ENCODE peak calls at places on chromosome X, in six cellular contexts. One of them, this sample, is unnamed.

GRCh38 chrX:31543565-31544125 is 471.8 kb upstream of the FTHL17 start:
- DNase-seq in osteocyte: no peak
- DNase-seq in lower lobe of right lung: no peak
- DNase-seq in NCI-H1092 treated with DMSO at 0.1 percent for 48 hours: no peak
- DNase-seq in NCI-H1105 treated with DMSO at 0.1 percent for 48 hours: no peak
- DNase-seq in stimulated activated effector memory CD8-positive, alpha-beta T cell treated with anti-CD3 and anti-CD28 coated beads, Interleukin-12 subunit alpha, Interleukin-12 subunit beta, amount 100 ng/mL, for 72 hours: no peak
- DNase-seq in this sample: no peak

GRCh38 chrX:144219035-144219434 is 335.2 kb downstream of the UBE2NL start:
- DNase-seq in osteocyte: no peak
- DNase-seq in lower lobe of right lung: peak
- DNase-seq in NCI-H1092 treated with DMSO at 0.1 percent for 48 hours: no peak
- DNase-seq in NCI-H1105 treated with DMSO at 0.1 percent for 48 hours: no peak
- DNase-seq in stimulated activated effector memory CD8-positive, alpha-beta T cell treated with anti-CD3 and anti-CD28 coated beads, Interleukin-12 subunit alpha, Interleukin-12 subunit beta, amount 100 ng/mL, for 72 hours: no peak
- DNase-seq in this sample: no peak

GRCh38 chrX:35122756-35123155 is 180.2 kb downstream of the FAM47B start:
- DNase-seq in osteocyte: no peak
- DNase-seq in lower lobe of right lung: no peak
- DNase-seq in NCI-H1092 treated with DMSO at 0.1 percent for 48 hours: no peak
- DNase-seq in NCI-H1105 treated with DMSO at 0.1 percent for 48 hours: no peak
- DNase-seq in stimulated activated effector memory CD8-positive, alpha-beta T cell treated with anti-CD3 and anti-CD28 coated beads, Interleukin-12 subunit alpha, Interleukin-12 subunit beta, amount 100 ng/mL, for 72 hours: no peak
- DNase-seq in this sample: no peak

GRCh38 chrX:110056419-110056818 is 53.5 kb downstream of the TMEM164 start:
- DNase-seq in osteocyte: no peak
- DNase-seq in lower lobe of right lung: no peak
- DNase-seq in NCI-H1092 treated with DMSO at 0.1 percent for 48 hours: no peak
- DNase-seq in NCI-H1105 treated with DMSO at 0.1 percent for 48 hours: no peak
- DNase-seq in stimulated activated effector memory CD8-positive, alpha-beta T cell treated with anti-CD3 and anti-CD28 coated beads, Interleukin-12 subunit alpha, Interleukin-12 subunit beta, amount 100 ng/mL, for 72 hours: no peak
- DNase-seq in this sample: no peak

GRCh38 chrX:119238557-119238956 is 2.5 kb downstream of the PGRMC1 start:
- DNase-seq in osteocyte: no peak
- DNase-seq in lower lobe of right lung: no peak
- DNase-seq in NCI-H1092 treated with DMSO at 0.1 percent for 48 hours: no peak
- DNase-seq in NCI-H1105 treated with DMSO at 0.1 percent for 48 hours: no peak
- DNase-seq in stimulated activated effector memory CD8-positive, alpha-beta T cell treated with anti-CD3 and anti-CD28 coated beads, Interleukin-12 subunit alpha, Interleukin-12 subunit beta, amount 100 ng/mL, for 72 hours: no peak
- DNase-seq in this sample: no peak

GRCh38 chrX:114584434-114584943 is 603 bp downstream of the HTR2C start:
- DNase-seq in osteocyte: no peak
- DNase-seq in lower lobe of right lung: no peak
- DNase-seq in NCI-H1092 treated with DMSO at 0.1 percent for 48 hours: no peak
- DNase-seq in NCI-H1105 treated with DMSO at 0.1 percent for 48 hours: no peak
- DNase-seq in stimulated activated effector memory CD8-positive, alpha-beta T cell treated with anti-CD3 and anti-CD28 coated beads, Interleukin-12 subunit alpha, Interleukin-12 subunit beta, amount 100 ng/mL, for 72 hours: no peak
- DNase-seq in this sample: no peak

GRCh38 chrX:19886888-19887531 is 390 bp downstream of the SH3KBP1 start:
- DNase-seq in osteocyte: peak
- DNase-seq in lower lobe of right lung: peak
- DNase-seq in NCI-H1092 treated with DMSO at 0.1 percent for 48 hours: no peak
- DNase-seq in NCI-H1105 treated with DMSO at 0.1 percent for 48 hours: no peak
- DNase-seq in stimulated activated effector memory CD8-positive, alpha-beta T cell treated with anti-CD3 and anti-CD28 coated beads, Interleukin-12 subunit alpha, Interleukin-12 subunit beta, amount 100 ng/mL, for 72 hours: peak
- DNase-seq in this sample: no peak

GRCh38 chrX:23503835-23504539 is 163.3 kb upstream of the PRDX4 start:
- DNase-seq in osteocyte: no peak
- DNase-seq in lower lobe of right lung: peak
- DNase-seq in NCI-H1092 treated with DMSO at 0.1 percent for 48 hours: peak
- DNase-seq in NCI-H1105 treated with DMSO at 0.1 percent for 48 hours: peak
- DNase-seq in stimulated activated effector memory CD8-positive, alpha-beta T cell treated with anti-CD3 and anti-CD28 coated beads, Interleukin-12 subunit alpha, Interleukin-12 subunit beta, amount 100 ng/mL, for 72 hours: no peak
- DNase-seq in this sample: peak

GRCh38 chrX:107029752-107030151 is 29.7 kb upstream of the MORC4 start:
- DNase-seq in osteocyte: no peak
- DNase-seq in lower lobe of right lung: no peak
- DNase-seq in NCI-H1092 treated with DMSO at 0.1 percent for 48 hours: no peak
- DNase-seq in NCI-H1105 treated with DMSO at 0.1 percent for 48 hours: no peak
- DNase-seq in stimulated activated effector memory CD8-positive, alpha-beta T cell treated with anti-CD3 and anti-CD28 coated beads, Interleukin-12 subunit alpha, Interleukin-12 subunit beta, amount 100 ng/mL, for 72 hours: no peak
- DNase-seq in this sample: no peak

GRCh38 chrX:153395613-153396319 is 5.4 kb downstream of the PNMA6E start:
- DNase-seq in osteocyte: no peak
- DNase-seq in lower lobe of right lung: no peak
- DNase-seq in NCI-H1092 treated with DMSO at 0.1 percent for 48 hours: no peak
- DNase-seq in NCI-H1105 treated with DMSO at 0.1 percent for 48 hours: no peak
- DNase-seq in stimulated activated effector memory CD8-positive, alpha-beta T cell treated with anti-CD3 and anti-CD28 coated beads, Interleukin-12 subunit alpha, Interleukin-12 subunit beta, amount 100 ng/mL, for 72 hours: no peak
- DNase-seq in this sample: no peak

GRCh38 chrX:74023203-74023602 is 280.8 kb upstream of the ZCCHC13 start:
- DNase-seq in osteocyte: no peak
- DNase-seq in lower lobe of right lung: no peak
- DNase-seq in NCI-H1092 treated with DMSO at 0.1 percent for 48 hours: no peak
- DNase-seq in NCI-H1105 treated with DMSO at 0.1 percent for 48 hours: no peak
- DNase-seq in stimulated activated effector memory CD8-positive, alpha-beta T cell treated with anti-CD3 and anti-CD28 coated beads, Interleukin-12 subunit alpha, Interleukin-12 subunit beta, amount 100 ng/mL, for 72 hours: no peak
- DNase-seq in this sample: no peak

GRCh38 chrX:125203379-125203736 is 116.3 kb upstream of the TEX13C start:
- DNase-seq in osteocyte: no peak
- DNase-seq in lower lobe of right lung: no peak
- DNase-seq in NCI-H1092 treated with DMSO at 0.1 percent for 48 hours: no peak
- DNase-seq in NCI-H1105 treated with DMSO at 0.1 percent for 48 hours: peak
- DNase-seq in stimulated activated effector memory CD8-positive, alpha-beta T cell treated with anti-CD3 and anti-CD28 coated beads, Interleukin-12 subunit alpha, Interleukin-12 subunit beta, amount 100 ng/mL, for 72 hours: no peak
- DNase-seq in this sample: no peak

GRCh38 chrX:30875957-30876356 is 13.1 kb downstream of the TAB3 start:
- DNase-seq in osteocyte: no peak
- DNase-seq in lower lobe of right lung: no peak
- DNase-seq in NCI-H1092 treated with DMSO at 0.1 percent for 48 hours: no peak
- DNase-seq in NCI-H1105 treated with DMSO at 0.1 percent for 48 hours: no peak
- DNase-seq in stimulated activated effector memory CD8-positive, alpha-beta T cell treated with anti-CD3 and anti-CD28 coated beads, Interleukin-12 subunit alpha, Interleukin-12 subunit beta, amount 100 ng/mL, for 72 hours: no peak
- DNase-seq in this sample: no peak

GRCh38 chrX:154349359-154349935 is 25.0 kb downstream of the FLNA start:
- DNase-seq in osteocyte: no peak
- DNase-seq in lower lobe of right lung: peak
- DNase-seq in NCI-H1092 treated with DMSO at 0.1 percent for 48 hours: no peak
- DNase-seq in NCI-H1105 treated with DMSO at 0.1 percent for 48 hours: no peak
- DNase-seq in stimulated activated effector memory CD8-positive, alpha-beta T cell treated with anti-CD3 and anti-CD28 coated beads, Interleukin-12 subunit alpha, Interleukin-12 subunit beta, amount 100 ng/mL, for 72 hours: no peak
- DNase-seq in this sample: no peak

GRCh38 chrX:144717682-144718081 is 529.6 kb upstream of the SPANXN1 start:
- DNase-seq in osteocyte: no peak
- DNase-seq in lower lobe of right lung: no peak
- DNase-seq in NCI-H1092 treated with DMSO at 0.1 percent for 48 hours: no peak
- DNase-seq in NCI-H1105 treated with DMSO at 0.1 percent for 48 hours: no peak
- DNase-seq in stimulated activated effector memory CD8-positive, alpha-beta T cell treated with anti-CD3 and anti-CD28 coated beads, Interleukin-12 subunit alpha, Interleukin-12 subunit beta, amount 100 ng/mL, for 72 hours: no peak
- DNase-seq in this sample: no peak

GRCh38 chrX:24979081-24979480 is 36.7 kb downstream of the ARX start:
- DNase-seq in osteocyte: no peak
- DNase-seq in lower lobe of right lung: no peak
- DNase-seq in NCI-H1092 treated with DMSO at 0.1 percent for 48 hours: no peak
- DNase-seq in NCI-H1105 treated with DMSO at 0.1 percent for 48 hours: no peak
- DNase-seq in stimulated activated effector memory CD8-positive, alpha-beta T cell treated with anti-CD3 and anti-CD28 coated beads, Interleukin-12 subunit alpha, Interleukin-12 subunit beta, amount 100 ng/mL, for 72 hours: no peak
- DNase-seq in this sample: no peak

GRCh38 chrX:154750301-154751120 is at the start of gene GAB3:
- DNase-seq in osteocyte: no peak
- DNase-seq in lower lobe of right lung: peak
- DNase-seq in NCI-H1092 treated with DMSO at 0.1 percent for 48 hours: peak
- DNase-seq in NCI-H1105 treated with DMSO at 0.1 percent for 48 hours: peak
- DNase-seq in stimulated activated effector memory CD8-positive, alpha-beta T cell treated with anti-CD3 and anti-CD28 coated beads, Interleukin-12 subunit alpha, Interleukin-12 subunit beta, amount 100 ng/mL, for 72 hours: no peak
- DNase-seq in this sample: peak

GRCh38 chrX:15602761-15603160 is 2.0 kb upstream of the ACE2 start:
- DNase-seq in osteocyte: no peak
- DNase-seq in lower lobe of right lung: no peak
- DNase-seq in NCI-H1092 treated with DMSO at 0.1 percent for 48 hours: no peak
- DNase-seq in NCI-H1105 treated with DMSO at 0.1 percent for 48 hours: no peak
- DNase-seq in stimulated activated effector memory CD8-positive, alpha-beta T cell treated with anti-CD3 and anti-CD28 coated beads, Interleukin-12 subunit alpha, Interleukin-12 subunit beta, amount 100 ng/mL, for 72 hours: no peak
- DNase-seq in this sample: no peak

GRCh38 chrX:150324035-150324728 is 38.9 kb upstream of the MAMLD1 start:
- DNase-seq in osteocyte: no peak
- DNase-seq in lower lobe of right lung: no peak
- DNase-seq in NCI-H1092 treated with DMSO at 0.1 percent for 48 hours: no peak
- DNase-seq in NCI-H1105 treated with DMSO at 0.1 percent for 48 hours: no peak
- DNase-seq in stimulated activated effector memory CD8-positive, alpha-beta T cell treated with anti-CD3 and anti-CD28 coated beads, Interleukin-12 subunit alpha, Interleukin-12 subunit beta, amount 100 ng/mL, for 72 hours: no peak
- DNase-seq in this sample: no peak

GRCh38 chrX:8845060-8845459 is 43.9 kb upstream of the FAM9A start:
- DNase-seq in osteocyte: no peak
- DNase-seq in lower lobe of right lung: no peak
- DNase-seq in NCI-H1092 treated with DMSO at 0.1 percent for 48 hours: no peak
- DNase-seq in NCI-H1105 treated with DMSO at 0.1 percent for 48 hours: no peak
- DNase-seq in stimulated activated effector memory CD8-positive, alpha-beta T cell treated with anti-CD3 and anti-CD28 coated beads, Interleukin-12 subunit alpha, Interleukin-12 subunit beta, amount 100 ng/mL, for 72 hours: no peak
- DNase-seq in this sample: no peak

GRCh38 chrX:5113128-5113527 is 1115.5 kb downstream of the NLGN4X start:
- DNase-seq in osteocyte: no peak
- DNase-seq in lower lobe of right lung: no peak
- DNase-seq in NCI-H1092 treated with DMSO at 0.1 percent for 48 hours: peak
- DNase-seq in NCI-H1105 treated with DMSO at 0.1 percent for 48 hours: peak
- DNase-seq in stimulated activated effector memory CD8-positive, alpha-beta T cell treated with anti-CD3 and anti-CD28 coated beads, Interleukin-12 subunit alpha, Interleukin-12 subunit beta, amount 100 ng/mL, for 72 hours: no peak
- DNase-seq in this sample: peak

GRCh38 chrX:87516716-87517115 is 886 bp upstream of the KLHL4 start:
- DNase-seq in osteocyte: no peak
- DNase-seq in lower lobe of right lung: no peak
- DNase-seq in NCI-H1092 treated with DMSO at 0.1 percent for 48 hours: no peak
- DNase-seq in NCI-H1105 treated with DMSO at 0.1 percent for 48 hours: peak
- DNase-seq in stimulated activated effector memory CD8-positive, alpha-beta T cell treated with anti-CD3 and anti-CD28 coated beads, Interleukin-12 subunit alpha, Interleukin-12 subunit beta, amount 100 ng/mL, for 72 hours: no peak
- DNase-seq in this sample: no peak

GRCh38 chrX:103614999-103615398 is 7.2 kb downstream of the TCEAL3 start:
- DNase-seq in osteocyte: no peak
- DNase-seq in lower lobe of right lung: no peak
- DNase-seq in NCI-H1092 treated with DMSO at 0.1 percent for 48 hours: no peak
- DNase-seq in NCI-H1105 treated with DMSO at 0.1 percent for 48 hours: no peak
- DNase-seq in stimulated activated effector memory CD8-positive, alpha-beta T cell treated with anti-CD3 and anti-CD28 coated beads, Interleukin-12 subunit alpha, Interleukin-12 subunit beta, amount 100 ng/mL, for 72 hours: no peak
- DNase-seq in this sample: no peak

GRCh38 chrX:13791559-13791958 is 25.3 kb downstream of the GPM6B start:
- DNase-seq in osteocyte: no peak
- DNase-seq in lower lobe of right lung: no peak
- DNase-seq in NCI-H1092 treated with DMSO at 0.1 percent for 48 hours: peak
- DNase-seq in NCI-H1105 treated with DMSO at 0.1 percent for 48 hours: peak
- DNase-seq in stimulated activated effector memory CD8-positive, alpha-beta T cell treated with anti-CD3 and anti-CD28 coated beads, Interleukin-12 subunit alpha, Interleukin-12 subunit beta, amount 100 ng/mL, for 72 hours: no peak
- DNase-seq in this sample: no peak

GRCh38 chrX:48498374-48498809 is 10.4 kb upstream of the PORCN start:
- DNase-seq in osteocyte: no peak
- DNase-seq in lower lobe of right lung: no peak
- DNase-seq in NCI-H1092 treated with DMSO at 0.1 percent for 48 hours: no peak
- DNase-seq in NCI-H1105 treated with DMSO at 0.1 percent for 48 hours: no peak
- DNase-seq in stimulated activated effector memory CD8-positive, alpha-beta T cell treated with anti-CD3 and anti-CD28 coated beads, Interleukin-12 subunit alpha, Interleukin-12 subunit beta, amount 100 ng/mL, for 72 hours: no peak
- DNase-seq in this sample: no peak

GRCh38 chrX:130726661-130727060 is 176.3 kb downstream of the ENOX2 start:
- DNase-seq in osteocyte: no peak
- DNase-seq in lower lobe of right lung: peak
- DNase-seq in NCI-H1092 treated with DMSO at 0.1 percent for 48 hours: no peak
- DNase-seq in NCI-H1105 treated with DMSO at 0.1 percent for 48 hours: no peak
- DNase-seq in stimulated activated effector memory CD8-positive, alpha-beta T cell treated with anti-CD3 and anti-CD28 coated beads, Interleukin-12 subunit alpha, Interleukin-12 subunit beta, amount 100 ng/mL, for 72 hours: no peak
- DNase-seq in this sample: no peak

GRCh38 chrX:133302775-133303445 is 84.8 kb upstream of the TFDP3 start:
- DNase-seq in osteocyte: no peak
- DNase-seq in lower lobe of right lung: no peak
- DNase-seq in NCI-H1092 treated with DMSO at 0.1 percent for 48 hours: no peak
- DNase-seq in NCI-H1105 treated with DMSO at 0.1 percent for 48 hours: no peak
- DNase-seq in stimulated activated effector memory CD8-positive, alpha-beta T cell treated with anti-CD3 and anti-CD28 coated beads, Interleukin-12 subunit alpha, Interleukin-12 subunit beta, amount 100 ng/mL, for 72 hours: no peak
- DNase-seq in this sample: no peak

GRCh38 chrX:130174051-130174704 is 2.4 kb downstream of the RAB33A start:
- DNase-seq in osteocyte: peak
- DNase-seq in lower lobe of right lung: no peak
- DNase-seq in NCI-H1092 treated with DMSO at 0.1 percent for 48 hours: no peak
- DNase-seq in NCI-H1105 treated with DMSO at 0.1 percent for 48 hours: no peak
- DNase-seq in stimulated activated effector memory CD8-positive, alpha-beta T cell treated with anti-CD3 and anti-CD28 coated beads, Interleukin-12 subunit alpha, Interleukin-12 subunit beta, amount 100 ng/mL, for 72 hours: no peak
- DNase-seq in this sample: no peak

GRCh38 chrX:107537815-107538214 is 88.4 kb downstream of the FRMPD3 start:
- DNase-seq in osteocyte: no peak
- DNase-seq in lower lobe of right lung: no peak
- DNase-seq in NCI-H1092 treated with DMSO at 0.1 percent for 48 hours: peak
- DNase-seq in NCI-H1105 treated with DMSO at 0.1 percent for 48 hours: no peak
- DNase-seq in stimulated activated effector memory CD8-positive, alpha-beta T cell treated with anti-CD3 and anti-CD28 coated beads, Interleukin-12 subunit alpha, Interleukin-12 subunit beta, amount 100 ng/mL, for 72 hours: no peak
- DNase-seq in this sample: peak

GRCh38 chrX:136195247-136195646 is 47.9 kb downstream of the FHL1 start:
- DNase-seq in osteocyte: no peak
- DNase-seq in lower lobe of right lung: no peak
- DNase-seq in NCI-H1092 treated with DMSO at 0.1 percent for 48 hours: no peak
- DNase-seq in NCI-H1105 treated with DMSO at 0.1 percent for 48 hours: no peak
- DNase-seq in stimulated activated effector memory CD8-positive, alpha-beta T cell treated with anti-CD3 and anti-CD28 coated beads, Interleukin-12 subunit alpha, Interleukin-12 subunit beta, amount 100 ng/mL, for 72 hours: no peak
- DNase-seq in this sample: no peak

GRCh38 chrX:132433001-132433400 is 55.8 kb downstream of the MBNL3 start:
- DNase-seq in osteocyte: no peak
- DNase-seq in lower lobe of right lung: no peak
- DNase-seq in NCI-H1092 treated with DMSO at 0.1 percent for 48 hours: no peak
- DNase-seq in NCI-H1105 treated with DMSO at 0.1 percent for 48 hours: no peak
- DNase-seq in stimulated activated effector memory CD8-positive, alpha-beta T cell treated with anti-CD3 and anti-CD28 coated beads, Interleukin-12 subunit alpha, Interleukin-12 subunit beta, amount 100 ng/mL, for 72 hours: no peak
- DNase-seq in this sample: no peak

GRCh38 chrX:9356846-9357245 is 108.0 kb upstream of the TBL1X start:
- DNase-seq in osteocyte: no peak
- DNase-seq in lower lobe of right lung: no peak
- DNase-seq in NCI-H1092 treated with DMSO at 0.1 percent for 48 hours: no peak
- DNase-seq in NCI-H1105 treated with DMSO at 0.1 percent for 48 hours: no peak
- DNase-seq in stimulated activated effector memory CD8-positive, alpha-beta T cell treated with anti-CD3 and anti-CD28 coated beads, Interleukin-12 subunit alpha, Interleukin-12 subunit beta, amount 100 ng/mL, for 72 hours: no peak
- DNase-seq in this sample: no peak

This sample was measured in NCI-H524.